ENCODE peak calls at places on chromosomes 7 and 10, in seven cellular contexts. G is AG08396; W is NCI-H524; E is left ventricle myocardium inferior; N is HT-29; P is lower leg skin; U is stimulated activated CD4-positive, alpha-beta T cell treated with anti-CD3 and anti-CD28 coated beads, TNF-alpha, amount 100 ng/mL, for 48 hours. Z is an unnamed sample.

GRCh38 chr10:119997429-119997828 is 104.9 kb downstream of the SEC23IP start:
- DNase-seq in G (no peak), W (no peak), N (no peak), P (no peak), E (no peak), U (no peak), Z (no peak)

GRCh38 chr7:123067814-123068213 is 72.3 kb upstream of the TAS2R16 start:
- DNase-seq in U (no peak), P (no peak), E (no peak), W (no peak), N (no peak), G (no peak), Z (no peak)

GRCh38 chr7:151428393-151429231 is 11.3 kb downstream of the CRYGN start:
- DNase-seq in E (no peak), G (no peak), N (no peak), W (peak; percentile 83), P (no peak), U (no peak), Z (peak; percentile 68)

GRCh38 chr7:94289071-94289470 is 105.6 kb upstream of the COL1A2 start:
- DNase-seq in G (peak; percentile 75), P (peak; percentile 65), U (no peak), E (peak; percentile 31), W (peak; percentile 10), N (peak; percentile 82), Z (peak; percentile 82)

GRCh38 chr10:52477305-52477704 is 163.2 kb downstream of the DKK1 start:
- DNase-seq in P (no peak), U (no peak), G (no peak), E (no peak), W (no peak), N (no peak), Z (no peak)

GRCh38 chr10:103470755-103471653 is 8.0 kb downstream of the CALHM3 start:
- DNase-seq in E (no peak), W (no peak), N (no peak), P (peak; percentile 39), G (no peak), U (no peak), Z (no peak)

GRCh38 chr7:69633122-69633892 is 35.0 kb downstream of the AUTS2 start:
- DNase-seq in N (no peak), G (no peak), E (no peak), W (no peak), P (no peak), U (no peak), Z (no peak)

GRCh38 chr7:24732646-24733413 is 24.4 kb downstream of the GSDME start:
- DNase-seq in G (peak; percentile 73), N (no peak), U (no peak), W (no peak), E (no peak), P (no peak), Z (no peak)

GRCh38 chr10:86367339-86367951 is 850 bp upstream of the GRID1 start:
- DNase-seq in E (no peak), N (no peak), W (no peak), G (no peak), U (no peak), P (no peak), Z (peak; percentile 66)

GRCh38 chr10:125684583-125684982 is 1.6 kb upstream of the TEX36 start:
- DNase-seq in P (no peak), U (no peak), W (peak; percentile 1), G (no peak), E (no peak), N (no peak), Z (no peak)

GRCh38 chr10:110353244-110354119 is 48.8 kb upstream of the SMNDC1 start:
- DNase-seq in W (no peak), N (no peak), P (no peak), G (peak; percentile 80), E (no peak), U (peak; percentile 35), Z (no peak)

GRCh38 chr10:122078965-122079401 is 90.0 kb downstream of the TACC2 start:
- DNase-seq in W (peak; percentile 54), P (no peak), G (no peak), E (peak; percentile 59), N (no peak), U (no peak), Z (no peak)

GRCh38 chr7:17638727-17639126 is 301.6 kb downstream of the SNX13 start:
- DNase-seq in W (peak; percentile 31), N (no peak), U (no peak), E (no peak), P (no peak), G (no peak), Z (no peak)

GRCh38 chr10:22285130-22285529 is 31.1 kb upstream of the COMMD3 start:
- DNase-seq in W (no peak), E (peak; percentile 26), N (no peak), G (no peak), P (no peak), U (no peak), Z (no peak)

GRCh38 chr10:14617125-14617524 is 157.6 kb downstream of the FAM107B start:
- DNase-seq in W (no peak), E (no peak), U (no peak), N (no peak), P (no peak), G (no peak), Z (no peak)

GRCh38 chr7:44229546-44230105 is 28.8 kb downstream of the YKT6 start:
- DNase-seq in G (no peak), P (no peak), N (no peak), E (no peak), W (no peak), U (no peak), Z (no peak)

GRCh38 chr10:89738551-89739209 is 37.3 kb downstream of the KIF20B start:
- DNase-seq in N (no peak), P (no peak), E (no peak), U (no peak), W (no peak), G (no peak), Z (no peak)

GRCh38 chr10:131706476-131706875 is 194.3 kb upstream of the PPP2R2D start:
- DNase-seq in E (no peak), N (no peak), U (no peak), W (no peak), P (no peak), G (no peak), Z (peak; percentile 6)

GRCh38 chr10:91604462-91604935 is 28.4 kb downstream of the PPP1R3C start:
- DNase-seq in G (no peak), U (no peak), N (peak; percentile 59), W (no peak), E (no peak), P (no peak), Z (no peak)

GRCh38 chr10:109902992-109903947 is 20.0 kb downstream of the XPNPEP1 start:
- DNase-seq in N (no peak), P (no peak), W (peak; percentile 14), U (no peak), G (peak; percentile 45), E (no peak), Z (no peak)

GRCh38 chr10:114347191-114347739 is 57.0 kb downstream of the AFAP1L2 start:
- DNase-seq in E (no peak), U (no peak), G (no peak), P (no peak), N (no peak), W (no peak), Z (no peak)

GRCh38 chr7:30564243-30564892 is 30.3 kb upstream of the GARS1 start:
- DNase-seq in N (peak; percentile 97), E (peak; percentile 73), U (peak; percentile 55), P (peak; percentile 81), W (peak; percentile 52), G (peak; percentile 82), Z (peak; percentile 89)

GRCh38 chr10:121300723-121301122 is 297.5 kb downstream of the FGFR2 start:
- DNase-seq in E (no peak), W (no peak), U (no peak), N (no peak), G (no peak), P (no peak), Z (no peak)

GRCh38 chr7:1637155-1637554 is 32.9 kb upstream of the ELFN1 start:
- DNase-seq in W (no peak), G (no peak), U (no peak), P (no peak), N (no peak), E (no peak), Z (no peak)

GRCh38 chr10:16856567-16856966 is 39.3 kb upstream of the RSU1 start:
- DNase-seq in W (no peak), G (no peak), U (no peak), N (no peak), P (no peak), E (no peak), Z (no peak)

GRCh38 chr7:3895341-3895740 is 594.3 kb downstream of the SDK1 start:
- DNase-seq in E (no peak), G (no peak), W (no peak), U (no peak), N (no peak), P (no peak), Z (no peak)

Z was measured in sciatic nerve.